ENCODE peak calls at places on chromosomes 5 and 9, in seven cellular contexts. Z, D, B, W, E, Q and P are unnamed samples.

GRCh38 chr5:170315154-170315553 is 17.6 kb upstream of the LCP2 start:
- DNase-seq in Z (no peak), B (no peak), D (no peak), E (no peak), W (no peak), Q (peak; percentile 21), P (peak; percentile 86)

GRCh38 chr5:165328856-165329255 is 1823.4 kb downstream of the MAT2B start:
- DNase-seq in D (no peak), W (no peak), Z (no peak), B (no peak), Q (no peak), E (no peak), P (no peak)

GRCh38 chr9:122820490-122820845 is 7.9 kb downstream of the PDCL start:
- DNase-seq in D (no peak), Q (no peak), W (no peak), Z (no peak), B (no peak), E (no peak), P (no peak)

GRCh38 chr9:133359420-133360175 is 3.2 kb downstream of the SURF2 start:
- DNase-seq in E (no peak), Q (peak; percentile 27), Z (no peak), D (no peak), B (no peak), W (no peak), P (no peak)

GRCh38 chr9:113903514-113904077 is 27.5 kb downstream of the ZNF618 start:
- DNase-seq in E (no peak), W (no peak), D (no peak), Q (no peak), Z (no peak), B (no peak), P (no peak)

GRCh38 chr5:83714780-83715179 is 5.9 kb downstream of the HAPLN1 start:
- DNase-seq in Q (no peak), Z (no peak), D (no peak), E (no peak), B (no peak), W (no peak), P (no peak)

GRCh38 chr9:6054280-6055099 is 39.1 kb upstream of the RANBP6 start:
- DNase-seq in E (peak; percentile 53), Q (peak; percentile 88), D (peak; percentile 65), W (peak; percentile 68), Z (peak; percentile 82), B (peak; percentile 30), P (peak; percentile 78)

GRCh38 chr9:7216004-7216821 is 458.4 kb downstream of the KDM4C start:
- DNase-seq in D (no peak), W (peak; percentile 61), Z (peak; percentile 72), E (no peak), Q (no peak), B (no peak), P (no peak)

GRCh38 chr9:127300886-127301447 is 36.4 kb downstream of the GARNL3 start:
- DNase-seq in B (no peak), Q (no peak), W (no peak), D (no peak), Z (no peak), E (no peak), P (no peak)